ENCODE peak calls at places on chromosome 16, in five cellular contexts. I is progenitor cell of endocrine pancreas; T is A549; A is CD8-positive, alpha-beta T cell; X is lung. N is an unnamed sample.

GRCh38 chr16:49961087-49961486 is 63.9 kb upstream of the CNEP1R1 start:
- DNase-seq in I (no peak), X (no peak), T (no peak), A (no peak), N (no peak)

GRCh38 chr16:12420661-12421209 is 383.0 kb downstream of the CPPED1 start:
- DNase-seq in T (no peak), A (no peak), I (no peak), X (no peak), N (no peak)

GRCh38 chr16:51374346-51374745 is 223.3 kb upstream of the SALL1 start:
- DNase-seq in X (no peak), I (no peak), A (no peak), T (peak; percentile 20), N (no peak)

GRCh38 chr16:83928341-83929055 is 24.5 kb upstream of the OSGIN1 start:
- DNase-seq in I (no peak), A (no peak), X (no peak), T (no peak), N (no peak)

GRCh38 chr16:19859603-19860002 is 25.0 kb downstream of the GPRC5B start:
- DNase-seq in I (no peak), T (no peak), X (no peak), A (no peak), N (no peak)

GRCh38 chr16:79181419-79181818 is 419.1 kb downstream of the MAF start:
- DNase-seq in I (no peak), T (no peak), A (no peak), X (no peak), N (no peak)

GRCh38 chr16:57235128-57236092 is 9.6 kb upstream of the ARL2BP start:
- DNase-seq in A (no peak), I (no peak), X (no peak), T (no peak), N (no peak)

GRCh38 chr16:21001262-21001661 is 100.7 kb downstream of the LYRM1 start:
- DNase-seq in I (no peak), T (peak; percentile 47), X (no peak), A (no peak), N (peak; percentile 40)

GRCh38 chr16:11583889-11584565 is 2.7 kb downstream of the LITAF start:
- DNase-seq in X (no peak), A (no peak), I (no peak), T (peak; percentile 69), N (peak; percentile 61)

GRCh38 chr16:56264609-56264972 is 73.3 kb downstream of the GNAO1 start:
- DNase-seq in I (no peak), A (no peak), X (no peak), T (no peak), N (no peak)

GRCh38 chr16:80341242-80341641 is 199.6 kb upstream of the DYNLRB2 start:
- DNase-seq in T (no peak), A (no peak), X (no peak), I (no peak), N (no peak)

GRCh38 chr16:73083271-73083670 is 35.3 kb upstream of the ZFHX3 start:
- DNase-seq in I (no peak), A (no peak), T (no peak), X (no peak), N (no peak)

GRCh38 chr16:75305364-75306101 is 54.1 kb upstream of the BCAR1 start:
- DNase-seq in I (no peak), X (peak; percentile 72), T (peak; percentile 99), A (peak; percentile 9), N (no peak)

GRCh38 chr16:57132470-57132869 is 40.1 kb downstream of the CPNE2 start:
- DNase-seq in T (no peak), A (no peak), X (no peak), I (no peak), N (no peak)

GRCh38 chr16:20181386-20181785 is 107.7 kb upstream of the GPR139 start:
- DNase-seq in T (peak; percentile 17), X (no peak), A (no peak), I (no peak), N (no peak)

GRCh38 chr16:19127205-19127604 is 13.4 kb downstream of the ITPRIPL2 start:
- DNase-seq in A (no peak), I (no peak), X (no peak), T (no peak), N (no peak)

GRCh38 chr16:54511181-54511731 is 224.7 kb upstream of the IRX3 start:
- DNase-seq in X (no peak), I (no peak), T (no peak), A (no peak), N (no peak)

GRCh38 chr16:12002447-12003006 is 26.0 kb downstream of the SNX29 start:
- DNase-seq in X (no peak), T (no peak), I (no peak), A (no peak), N (no peak)

GRCh38 chr16:53933407-53933806 is 229.5 kb downstream of the FTO start:
- DNase-seq in I (no peak), X (no peak), A (no peak), T (no peak), N (no peak)

GRCh38 chr16:49660647-49661046 is 195.3 kb downstream of the ZNF423 start:
- DNase-seq in X (no peak), T (no peak), A (no peak), I (no peak), N (no peak)

GRCh38 chr16:87657621-87658192 is 55.4 kb downstream of the JPH3 start:
- DNase-seq in I (no peak), X (no peak), A (no peak), T (peak; percentile 59), N (no peak)

DNA sequence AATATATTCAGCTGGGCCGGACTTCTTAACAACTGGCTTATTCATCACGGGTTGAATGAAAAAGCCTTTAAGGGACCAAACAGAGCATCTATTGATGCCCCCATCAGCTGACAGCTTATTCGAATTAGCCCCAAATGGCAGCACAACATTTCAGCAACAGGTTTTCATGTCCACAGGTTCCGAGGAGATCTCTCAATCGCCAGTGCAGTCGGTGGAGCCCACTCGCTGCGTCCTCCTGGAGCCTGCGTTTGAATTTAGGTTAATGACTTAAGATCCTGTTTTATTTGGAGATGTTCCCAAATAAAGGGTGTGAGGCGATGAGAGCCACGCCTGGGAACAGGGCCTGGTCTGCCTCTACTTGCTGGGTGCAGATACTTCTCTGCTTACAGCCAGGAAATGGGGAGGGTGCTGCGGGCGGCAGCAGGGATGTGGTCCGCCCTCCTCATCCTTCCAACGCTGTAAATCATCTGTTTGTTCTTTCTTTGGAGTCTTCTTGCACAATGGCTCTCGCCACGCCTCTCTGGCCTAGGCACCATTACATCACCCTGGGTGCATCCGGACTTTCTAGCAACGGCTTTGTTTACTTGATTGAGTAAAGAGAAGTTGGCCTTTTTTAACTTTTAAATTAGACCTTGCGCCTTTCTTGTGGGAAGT is 22.6 kb downstream of the NDE1 start:
- DNase-seq in A (peak; percentile 62), I (no peak), T (peak; percentile 90), X (peak; percentile 87), N (no peak)
- TF ChIP-seq CTCF in A (no peak), I (no peak), T (no peak), X (no peak), N (no peak)

GRCh38 chr16:66278604-66279262 is 87.8 kb upstream of the CDH5 start:
- DNase-seq in X (no peak), I (no peak), A (no peak), T (no peak), N (no peak)
- TF ChIP-seq CTCF in X (no peak), I (peak; percentile 45), A (no peak), T (no peak), N (no peak)

GRCh38 chr16:30821891-30822290 is 34.9 kb upstream of the ZNF629 start:
- DNase-seq in T (no peak), X (no peak), A (no peak), I (no peak), N (no peak)

GRCh38 chr16:30813821-30814189 is 26.8 kb upstream of the ZNF629 start:
- DNase-seq in X (no peak), I (no peak), T (no peak), A (no peak), N (no peak)

GRCh38 chr16:30820952-30821421 is 34.0 kb upstream of the ZNF629 start:
- DNase-seq in I (no peak), X (no peak), A (no peak), T (no peak), N (no peak)

DNA sequence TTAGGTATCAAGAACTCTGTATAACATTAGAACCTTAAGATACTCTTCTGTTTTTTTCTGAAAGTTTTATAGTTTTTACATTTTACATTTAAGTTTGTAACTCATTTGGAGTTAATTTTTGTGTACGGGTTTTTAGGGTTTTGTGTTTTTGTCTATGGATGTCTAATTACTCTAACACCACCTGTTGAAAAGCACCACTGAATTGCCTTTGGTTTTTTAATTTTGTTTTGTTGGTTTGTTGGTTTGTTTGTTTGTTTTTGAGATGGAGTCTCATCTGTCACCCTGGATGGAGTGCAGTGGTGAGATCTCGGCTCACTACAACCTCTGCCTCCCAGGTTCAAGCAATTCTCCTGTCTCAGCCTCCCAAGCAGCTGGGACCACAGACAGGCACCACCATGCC is 29.8 kb upstream of the ZNF629 start:
- DNase-seq in I (no peak), X (no peak), A (no peak), T (no peak), N (no peak)
- TF ChIP-seq CTCF in I (no peak), X (no peak), A (no peak), T (no peak), N (no peak)

GRCh38 chr16:3363793-3364192 is 8.1 kb downstream of the OR2C1 start:
- DNase-seq in X (no peak), A (no peak), I (no peak), T (peak; percentile 37), N (no peak)
- TF ChIP-seq CTCF in X (no peak), A (no peak), I (no peak), T (no peak), N (no peak)

GRCh38 chr16:23594186-23594585 is 1.9 kb downstream of the NDUFAB1 start:
- DNase-seq in I (no peak), A (no peak), T (no peak), X (no peak), N (no peak)

GRCh38 chr16:23595951-23596720 is at the start of gene NDUFAB1:
- DNase-seq in T (peak; percentile 90), X (peak; percentile 88), I (peak; percentile 87), A (peak; percentile 86), N (peak; percentile 96)

GRCh38 chr16:23595246-23595950 is 718 bp downstream of the NDUFAB1 start:
- DNase-seq in A (no peak), T (no peak), X (no peak), I (no peak), N (no peak)

GRCh38 chr16:23597003-23597756 is 1.1 kb upstream of the NDUFAB1 start:
- DNase-seq in I (no peak), T (peak; percentile 67), A (no peak), X (no peak), N (peak; percentile 48)
- TF ChIP-seq CTCF in I (no peak), T (peak; percentile 14), A (no peak), X (no peak), N (no peak)

GRCh38 chr16:27920391-27920891 is 143.1 kb downstream of the GSG1L start:
- DNase-seq in I (peak; percentile 29), A (no peak), T (peak; percentile 20), X (no peak), N (no peak)
- TF ChIP-seq CTCF in I (peak; percentile 43), A (no peak), T (no peak), X (no peak), N (no peak)

N was measured in GM20000.